ENCODE peak calls at places on chromosomes 13 and 19, in four cellular contexts. V, F, Q and A are unnamed samples.

GRCh38 chr13:22506286-22506685 is 674.5 kb upstream of the SGCG start:
- DNase-seq in V (no peak), F (no peak), Q (no peak), A (no peak)

GRCh38 chr19:11496391-11497163 is 9.1 kb downstream of the ZNF653 start:
- DNase-seq in V (peak), F (peak), Q (peak), A (peak)

GRCh38 chr13:28636677-28637317 is 22.1 kb upstream of the POMP start:
- DNase-seq in V (peak), F (peak), Q (peak), A (peak)

GRCh38 chr13:31351376-31351775 is 151.6 kb downstream of the B3GLCT start:
- DNase-seq in V (no peak), F (no peak), Q (no peak), A (no peak)

GRCh38 chr19:33248954-33249613 is 23.4 kb upstream of the SLC7A10 start:
- DNase-seq in V (no peak), F (no peak), Q (peak), A (no peak)

GRCh38 chr19:4536798-4537197 is 1.8 kb upstream of the PLIN5 start:
- DNase-seq in V (no peak), F (no peak), Q (no peak), A (no peak)

GRCh38 chr13:74593688-74594087 is 459.5 kb upstream of the KLF12 start:
- DNase-seq in V (no peak), F (no peak), Q (no peak), A (no peak)

GRCh38 chr19:40219721-40220276 is 1.6 kb upstream of the TTC9B start:
- DNase-seq in V (peak), F (peak), Q (peak), A (no peak)

GRCh38 chr19:15733895-15734294 is 3.9 kb upstream of the OR10H3 start:
- DNase-seq in V (no peak), F (no peak), Q (no peak), A (no peak)

GRCh38 chr19:55559684-55560083 is 14.3 kb upstream of the SBK3 start:
- DNase-seq in V (no peak), F (no peak), Q (no peak), A (no peak)

GRCh38 chr19:6071103-6071485 is 39.2 kb downstream of the RFX2 start:
- DNase-seq in V (no peak), F (no peak), Q (no peak), A (no peak)

GRCh38 chr13:46202188-46202795 is 9.4 kb upstream of the LRRC63 start:
- DNase-seq in V (no peak), F (no peak), Q (no peak), A (no peak)

GRCh38 chr13:52615817-52616216 is 26.4 kb upstream of the HNRNPA1L2 start:
- DNase-seq in V (peak), F (no peak), Q (no peak), A (peak)

GRCh38 chr19:9622531-9622930 is 1.5 kb upstream of the ZNF561 start:
- DNase-seq in V (no peak), F (peak), Q (no peak), A (no peak)

GRCh38 chr13:67107973-67108372 is 122.2 kb downstream of the PCDH9 start:
- DNase-seq in V (no peak), F (peak), Q (no peak), A (no peak)

GRCh38 chr13:101626925-101627555 is 174.6 kb downstream of the ITGBL1 start:
- DNase-seq in V (no peak), F (no peak), Q (no peak), A (peak)

DNA sequence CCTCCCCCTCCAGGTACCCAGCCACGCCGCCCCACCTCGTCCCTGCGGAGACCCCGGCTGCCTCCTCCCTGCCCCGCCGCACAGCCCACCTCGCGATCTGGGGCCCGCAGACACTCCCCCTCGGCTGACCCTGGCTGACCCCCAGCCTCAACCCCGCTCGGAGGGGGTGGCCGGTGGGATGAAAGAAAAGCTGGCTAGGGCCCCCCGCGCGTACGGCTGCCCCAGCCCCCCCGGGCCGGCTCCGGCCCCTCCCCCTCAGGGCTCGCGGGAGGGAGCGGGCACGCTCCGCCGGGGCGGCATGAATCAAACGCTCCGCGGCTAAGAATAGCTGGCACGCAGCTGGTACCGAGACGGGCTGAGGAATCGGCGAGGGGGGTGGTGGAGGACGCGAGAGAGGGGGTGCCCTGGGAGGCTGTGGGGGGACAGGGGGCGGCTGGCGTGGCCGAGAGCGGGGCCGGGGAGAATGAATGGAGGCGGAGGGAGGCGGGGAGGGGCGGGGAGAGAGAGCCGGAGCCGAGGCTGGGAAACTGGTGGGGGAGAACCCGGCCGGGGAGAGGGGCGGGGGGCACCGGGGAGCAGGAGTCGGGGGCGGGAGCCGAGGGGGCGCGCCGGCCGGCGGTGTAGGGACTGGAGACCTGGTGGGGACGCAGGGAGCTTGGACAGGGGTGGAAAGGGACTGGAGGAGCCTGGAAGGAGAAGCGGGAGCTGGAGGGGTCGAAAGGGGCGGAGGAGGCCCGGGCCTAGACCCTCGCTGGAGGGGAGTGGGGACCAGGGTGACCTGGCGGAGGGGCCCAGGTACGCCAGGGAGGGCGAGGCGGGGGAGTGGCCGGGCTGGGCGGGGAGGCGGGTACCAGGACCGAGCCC is 1.1 kb downstream of the SHANK1 start:
- DNase-seq in V (no peak), F (no peak), Q (no peak), A (peak)
- TF ChIP-seq EZH2 in V (no peak), F (peak), Q (no peak), A (peak)

GRCh38 chr19:43432866-43433673 is 18.4 kb downstream of the TEX101 start:
- DNase-seq in V (peak), F (peak), Q (peak), A (peak)
- H3K27ac ChIP-seq in V (no peak), F (no peak), Q (no peak), A (no peak)

GRCh38 chr13:40125336-40125735 is 469.9 kb downstream of the COG6 start:
- DNase-seq in V (no peak), F (no peak), Q (no peak), A (no peak)

GRCh38 chr13:40127476-40127875 is 472.0 kb downstream of the COG6 start:
- DNase-seq in V (no peak), F (no peak), Q (no peak), A (no peak)

GRCh38 chr13:40123962-40124647 is 468.6 kb downstream of the COG6 start:
- DNase-seq in V (no peak), F (no peak), Q (no peak), A (no peak)

GRCh38 chr13:40126301-40127085 is 471.0 kb downstream of the COG6 start:
- DNase-seq in V (no peak), F (no peak), Q (no peak), A (no peak)

GRCh38 chr13:40124648-40125045 is 469.2 kb downstream of the COG6 start:
- DNase-seq in V (no peak), F (no peak), Q (no peak), A (no peak)
- H3K4me2 ChIP-seq in V (no peak), F (no peak), Q (no peak), A (no peak)

DNA sequence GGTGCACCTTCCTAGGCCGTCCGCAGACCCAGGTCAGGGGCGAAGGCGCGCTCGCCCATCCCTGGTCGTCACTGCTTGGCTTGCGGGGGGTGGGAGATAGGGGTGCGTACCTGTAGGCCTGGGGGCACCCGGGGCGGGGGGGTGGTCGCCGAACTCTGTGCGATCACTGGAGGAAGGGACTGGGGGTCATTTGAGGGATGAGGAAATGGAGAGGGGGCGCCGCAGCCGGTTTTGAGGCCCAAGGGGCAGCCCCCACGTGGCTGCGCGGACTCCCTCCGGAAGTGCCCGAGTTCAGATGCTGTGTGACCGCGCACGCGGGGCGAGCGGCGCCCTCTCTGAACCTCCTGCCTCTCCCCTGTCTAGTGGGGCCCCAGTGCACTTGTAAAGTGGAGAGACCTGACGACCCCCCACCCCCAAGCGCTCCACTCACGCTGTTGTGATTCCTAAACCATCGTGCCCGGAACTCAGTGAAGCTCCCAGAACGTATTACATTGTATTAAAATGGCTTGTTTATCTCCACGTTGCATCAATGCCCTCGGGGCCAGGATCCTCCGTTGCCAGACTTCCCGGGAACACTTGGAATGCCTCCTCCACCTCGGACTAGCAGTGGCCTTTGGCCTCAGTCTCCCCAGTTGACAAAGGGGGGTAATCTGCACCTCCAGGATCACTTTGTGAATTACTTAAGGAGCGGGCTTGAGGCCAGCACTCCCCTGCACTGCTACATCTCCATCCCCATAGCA is 3.0 kb upstream of the NANOS3 start:
- DNase-seq in V (no peak), F (no peak), Q (no peak), A (no peak)
- TF ChIP-seq EZH2 in V (no peak), F (no peak), Q (no peak), A (no peak)

GRCh38 chr19:12955996-12956395 is 1.0 kb downstream of the GADD45GIP1 start:
- DNase-seq in V (no peak), F (no peak), Q (no peak), A (no peak)
- H3K27ac ChIP-seq in V (peak), F (no peak), Q (peak), A (peak)

GRCh38 chr13:48542581-48543341 is 9.9 kb upstream of the RCBTB2 start:
- DNase-seq in V (no peak), F (no peak), Q (no peak), A (peak)

GRCh38 chr13:48551329-48551728 is 18.4 kb upstream of the RCBTB2 start:
- DNase-seq in V (no peak), F (no peak), Q (no peak), A (peak)

GRCh38 chr13:48542138-48542537 is 9.3 kb upstream of the RCBTB2 start:
- DNase-seq in V (no peak), F (no peak), Q (no peak), A (no peak)

GRCh38 chr13:48547663-48548092 is 14.8 kb upstream of the RCBTB2 start:
- DNase-seq in V (no peak), F (no peak), Q (no peak), A (no peak)

GRCh38 chr13:48545608-48546007 is 12.7 kb upstream of the RCBTB2 start:
- DNase-seq in V (no peak), F (no peak), Q (no peak), A (no peak)
- H3K4me2 ChIP-seq in V (no peak), F (no peak), Q (no peak), A (no peak)